ENCODE peak calls at places on chromosomes 3 and 15, in four cellular contexts. One of them, this sample, is unnamed.

GRCh38 chr15:23647421-23648375 is at the start of gene MAGEL2:
- DNase-seq in NCI-H460: no peak
- DNase-seq in CD4-positive, alpha-beta T cell: no peak
- DNase-seq in astrocyte of the cerebellum: no peak
- DNase-seq in this sample: peak; percentile 30

GRCh38 chr3:15859507-15860013 is 61.8 kb upstream of the ANKRD28 start:
- DNase-seq in NCI-H460: peak; percentile 64
- DNase-seq in CD4-positive, alpha-beta T cell: peak; percentile 64
- DNase-seq in astrocyte of the cerebellum: peak; percentile 56
- DNase-seq in this sample: peak; percentile 91

GRCh38 chr3:58563386-58564035 is 13.7 kb downstream of the FAM107A start:
- DNase-seq in NCI-H460: no peak
- DNase-seq in CD4-positive, alpha-beta T cell: no peak
- DNase-seq in astrocyte of the cerebellum: no peak
- DNase-seq in this sample: peak; percentile 47

GRCh38 chr3:53169045-53169831 is 8.2 kb downstream of the PRKCD start:
- DNase-seq in NCI-H460: no peak
- DNase-seq in CD4-positive, alpha-beta T cell: no peak
- DNase-seq in astrocyte of the cerebellum: no peak
- DNase-seq in this sample: no peak

GRCh38 chr3:20225769-20226168 is 39.8 kb upstream of the SGO1 start:
- DNase-seq in NCI-H460: peak; percentile 6
- DNase-seq in CD4-positive, alpha-beta T cell: no peak
- DNase-seq in astrocyte of the cerebellum: peak; percentile 64
- DNase-seq in this sample: peak; percentile 57

GRCh38 chr3:109369510-109369909 is 32.2 kb upstream of the DPPA4 start:
- DNase-seq in NCI-H460: no peak
- DNase-seq in CD4-positive, alpha-beta T cell: no peak
- DNase-seq in astrocyte of the cerebellum: no peak
- DNase-seq in this sample: no peak

GRCh38 chr15:99424978-99425665 is 140.7 kb upstream of the MEF2A start:
- DNase-seq in NCI-H460: no peak
- DNase-seq in CD4-positive, alpha-beta T cell: peak; percentile 51
- DNase-seq in astrocyte of the cerebellum: peak; percentile 42
- DNase-seq in this sample: peak; percentile 82

GRCh38 chr3:124592658-124593441 is 137.4 kb upstream of the UMPS start:
- DNase-seq in NCI-H460: no peak
- DNase-seq in CD4-positive, alpha-beta T cell: no peak
- DNase-seq in astrocyte of the cerebellum: no peak
- DNase-seq in this sample: no peak

GRCh38 chr3:123687286-123687685 is 102.4 kb upstream of the HACD2 start:
- DNase-seq in NCI-H460: no peak
- DNase-seq in CD4-positive, alpha-beta T cell: no peak
- DNase-seq in astrocyte of the cerebellum: no peak
- DNase-seq in this sample: peak; percentile 62

This sample was measured in GM23248.